ENCODE peak calls at places on chromosome 3, in seven cellular contexts. One of them, this sample, is unnamed.

GRCh38 chr3:186283651-186284445 is 78.2 kb downstream of the DGKG start:
- DNase-seq in heart left ventricle: no peak
- DNase-seq in gastrocnemius medialis: no peak
- DNase-seq in A549: no peak
- DNase-seq in brain microvascular endothelial cell: peak; percentile 88
- DNase-seq in PC-3: peak; percentile 80
- DNase-seq in fibroblast of pulmonary artery: peak; percentile 25
- DNase-seq in this sample: no peak

GRCh38 chr3:65534825-65535224 is 503.9 kb downstream of the MAGI1 start:
- DNase-seq in heart left ventricle: no peak
- DNase-seq in gastrocnemius medialis: no peak
- DNase-seq in A549: no peak
- DNase-seq in brain microvascular endothelial cell: no peak
- DNase-seq in PC-3: no peak
- DNase-seq in fibroblast of pulmonary artery: no peak
- DNase-seq in this sample: no peak

GRCh38 chr3:179081885-179082284 is 10.3 kb upstream of the ZMAT3 start:
- DNase-seq in heart left ventricle: no peak
- DNase-seq in gastrocnemius medialis: no peak
- DNase-seq in A549: no peak
- DNase-seq in brain microvascular endothelial cell: no peak
- DNase-seq in PC-3: no peak
- DNase-seq in fibroblast of pulmonary artery: no peak
- DNase-seq in this sample: no peak

GRCh38 chr3:146682176-146682575 is 77.0 kb upstream of the PLSCR5 start:
- DNase-seq in heart left ventricle: no peak
- DNase-seq in gastrocnemius medialis: no peak
- DNase-seq in A549: no peak
- DNase-seq in brain microvascular endothelial cell: peak; percentile 20
- DNase-seq in PC-3: peak; percentile 56
- DNase-seq in fibroblast of pulmonary artery: peak; percentile 3
- DNase-seq in this sample: no peak

GRCh38 chr3:124396397-124396796 is 333.9 kb upstream of the UMPS start:
- DNase-seq in heart left ventricle: no peak
- DNase-seq in gastrocnemius medialis: no peak
- DNase-seq in A549: no peak
- DNase-seq in brain microvascular endothelial cell: no peak
- DNase-seq in PC-3: peak; percentile 26
- DNase-seq in fibroblast of pulmonary artery: no peak
- DNase-seq in this sample: no peak

GRCh38 chr3:39082652-39083313 is 24.6 kb downstream of the GORASP1 start:
- DNase-seq in heart left ventricle: no peak
- DNase-seq in gastrocnemius medialis: no peak
- DNase-seq in A549: no peak
- DNase-seq in brain microvascular endothelial cell: no peak
- DNase-seq in PC-3: no peak
- DNase-seq in fibroblast of pulmonary artery: no peak
- DNase-seq in this sample: no peak

GRCh38 chr3:114011059-114011797 is 45.1 kb downstream of the CCDC191 start:
- DNase-seq in heart left ventricle: no peak
- DNase-seq in gastrocnemius medialis: no peak
- DNase-seq in A549: no peak
- DNase-seq in brain microvascular endothelial cell: no peak
- DNase-seq in PC-3: no peak
- DNase-seq in fibroblast of pulmonary artery: no peak
- DNase-seq in this sample: no peak

GRCh38 chr3:15347104-15347736 is 14.8 kb upstream of the SH3BP5 start:
- DNase-seq in heart left ventricle: no peak
- DNase-seq in gastrocnemius medialis: no peak
- DNase-seq in A549: no peak
- DNase-seq in brain microvascular endothelial cell: no peak
- DNase-seq in PC-3: no peak
- DNase-seq in fibroblast of pulmonary artery: no peak
- DNase-seq in this sample: no peak

GRCh38 chr3:62876064-62876463 is 848 bp upstream of the CADPS start:
- DNase-seq in heart left ventricle: peak; percentile 16
- DNase-seq in gastrocnemius medialis: no peak
- DNase-seq in A549: peak; percentile 1
- DNase-seq in brain microvascular endothelial cell: peak; percentile 42
- DNase-seq in PC-3: peak; percentile 21
- DNase-seq in fibroblast of pulmonary artery: peak; percentile 60
- DNase-seq in this sample: no peak

GRCh38 chr3:158455406-158455805 is 115.6 kb upstream of the MLF1 start:
- DNase-seq in heart left ventricle: no peak
- DNase-seq in gastrocnemius medialis: no peak
- DNase-seq in A549: no peak
- DNase-seq in brain microvascular endothelial cell: no peak
- DNase-seq in PC-3: no peak
- DNase-seq in fibroblast of pulmonary artery: no peak
- DNase-seq in this sample: no peak

GRCh38 chr3:149042766-149043386 is 43.5 kb downstream of the HLTF start:
- DNase-seq in heart left ventricle: no peak
- DNase-seq in gastrocnemius medialis: no peak
- DNase-seq in A549: no peak
- DNase-seq in brain microvascular endothelial cell: no peak
- DNase-seq in PC-3: peak; percentile 80
- DNase-seq in fibroblast of pulmonary artery: peak; percentile 61
- DNase-seq in this sample: peak; percentile 27

GRCh38 chr3:94195381-94195780 is 132.5 kb downstream of the NSUN3 start:
- DNase-seq in heart left ventricle: no peak
- DNase-seq in gastrocnemius medialis: no peak
- DNase-seq in A549: no peak
- DNase-seq in brain microvascular endothelial cell: no peak
- DNase-seq in PC-3: no peak
- DNase-seq in fibroblast of pulmonary artery: no peak
- DNase-seq in this sample: no peak

GRCh38 chr3:125965505-125965904 is 3.5 kb upstream of the ROPN1B start:
- DNase-seq in heart left ventricle: no peak
- DNase-seq in gastrocnemius medialis: no peak
- DNase-seq in A549: no peak
- DNase-seq in brain microvascular endothelial cell: no peak
- DNase-seq in PC-3: no peak
- DNase-seq in fibroblast of pulmonary artery: no peak
- DNase-seq in this sample: no peak

GRCh38 chr3:148923592-148923991 is 58.5 kb downstream of the CPA3 start:
- DNase-seq in heart left ventricle: no peak
- DNase-seq in gastrocnemius medialis: no peak
- DNase-seq in A549: no peak
- DNase-seq in brain microvascular endothelial cell: no peak
- DNase-seq in PC-3: no peak
- DNase-seq in fibroblast of pulmonary artery: no peak
- DNase-seq in this sample: no peak

GRCh38 chr3:69082805-69083204 is 1.9 kb upstream of the ARL6IP5 start:
- DNase-seq in heart left ventricle: no peak
- DNase-seq in gastrocnemius medialis: no peak
- DNase-seq in A549: peak; percentile 43
- DNase-seq in brain microvascular endothelial cell: peak; percentile 85
- DNase-seq in PC-3: no peak
- DNase-seq in fibroblast of pulmonary artery: peak; percentile 68
- DNase-seq in this sample: peak; percentile 83

GRCh38 chr3:48795997-48796732 is 51.5 kb downstream of the PRKAR2A start:
- DNase-seq in heart left ventricle: no peak
- DNase-seq in gastrocnemius medialis: no peak
- DNase-seq in A549: no peak
- DNase-seq in brain microvascular endothelial cell: no peak
- DNase-seq in PC-3: no peak
- DNase-seq in fibroblast of pulmonary artery: no peak
- DNase-seq in this sample: no peak

GRCh38 chr3:185701891-185702563 is 115.9 kb downstream of the SENP2 start:
- DNase-seq in heart left ventricle: no peak
- DNase-seq in gastrocnemius medialis: no peak
- DNase-seq in A549: no peak
- DNase-seq in brain microvascular endothelial cell: no peak
- DNase-seq in PC-3: no peak
- DNase-seq in fibroblast of pulmonary artery: no peak
- DNase-seq in this sample: no peak

GRCh38 chr3:186303985-186304384 is 58.0 kb downstream of the DGKG start:
- DNase-seq in heart left ventricle: no peak
- DNase-seq in gastrocnemius medialis: no peak
- DNase-seq in A549: no peak
- DNase-seq in brain microvascular endothelial cell: no peak
- DNase-seq in PC-3: no peak
- DNase-seq in fibroblast of pulmonary artery: no peak
- DNase-seq in this sample: no peak

GRCh38 chr3:178754852-178755510 is 218.7 kb downstream of the KCNMB2 start:
- DNase-seq in heart left ventricle: no peak
- DNase-seq in gastrocnemius medialis: no peak
- DNase-seq in A549: no peak
- DNase-seq in brain microvascular endothelial cell: no peak
- DNase-seq in PC-3: no peak
- DNase-seq in fibroblast of pulmonary artery: no peak
- DNase-seq in this sample: no peak

GRCh38 chr3:44478055-44478468 is 592 bp upstream of the ZNF445 start:
- DNase-seq in heart left ventricle: no peak
- DNase-seq in gastrocnemius medialis: no peak
- DNase-seq in A549: no peak
- DNase-seq in brain microvascular endothelial cell: no peak
- DNase-seq in PC-3: no peak
- DNase-seq in fibroblast of pulmonary artery: no peak
- DNase-seq in this sample: no peak
- H3K4me3 ChIP-seq in heart left ventricle: peak overlapping the region; percentile 82
- H3K4me3 ChIP-seq in gastrocnemius medialis: peak overlapping the region; percentile 66
- H3K4me3 ChIP-seq in A549: peak overlapping the region; percentile 70
- H3K4me3 ChIP-seq in brain microvascular endothelial cell: peak overlapping the region; percentile 67
- H3K4me3 ChIP-seq in PC-3: peak overlapping the region; percentile 83
- H3K4me3 ChIP-seq in fibroblast of pulmonary artery: peak overlapping the region; percentile 71
- H3K4me3 ChIP-seq in this sample: peak overlapping the region; percentile 59

DNA sequence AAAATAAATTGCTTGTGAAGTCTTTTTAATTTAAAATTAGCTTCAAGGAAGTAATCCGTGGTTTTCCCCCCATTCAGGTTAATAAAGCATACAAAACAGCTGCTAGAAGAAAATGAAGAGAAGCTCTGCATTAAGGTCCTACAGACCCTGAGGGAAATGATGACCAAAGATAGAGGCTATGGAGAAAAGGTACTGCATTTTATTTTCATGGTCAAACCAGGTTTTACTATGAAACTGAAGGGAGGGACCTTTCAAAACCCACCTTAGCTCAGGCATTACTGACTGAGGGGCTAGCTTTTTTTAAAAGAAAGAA is 218.5 kb downstream of the ITPR1 start:
- DNase-seq in heart left ventricle: no peak
- DNase-seq in gastrocnemius medialis: no peak
- DNase-seq in A549: no peak
- DNase-seq in brain microvascular endothelial cell: no peak
- DNase-seq in PC-3: no peak
- DNase-seq in fibroblast of pulmonary artery: no peak
- DNase-seq in this sample: no peak
- TF ChIP-seq CTCF in heart left ventricle: no peak
- TF ChIP-seq CTCF in gastrocnemius medialis: no peak
- TF ChIP-seq CTCF in A549: peak; percentile 32
- TF ChIP-seq CTCF in brain microvascular endothelial cell: no peak
- TF ChIP-seq CTCF in PC-3: no peak
- TF ChIP-seq CTCF in fibroblast of pulmonary artery: no peak
- TF ChIP-seq CTCF in this sample: no peak

DNA sequence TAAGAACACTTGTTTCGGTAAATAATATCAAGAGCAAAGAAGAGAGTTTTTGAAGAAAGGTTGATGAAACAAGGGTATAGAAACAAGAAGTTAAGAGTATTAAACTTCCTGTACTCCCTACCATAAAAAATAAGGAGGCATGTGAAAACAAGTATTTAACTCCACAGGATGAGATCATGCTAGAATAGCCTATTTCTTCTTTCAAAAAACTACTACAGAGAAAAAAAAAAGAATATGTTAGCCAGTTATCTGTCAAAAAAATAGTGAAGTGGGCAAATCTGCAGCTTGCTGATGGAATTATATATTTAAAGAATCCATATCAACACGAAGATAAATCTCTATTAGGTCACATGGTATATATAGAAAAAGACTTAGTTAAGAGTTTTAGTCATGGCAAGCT is 33.4 kb downstream of the SETD2 start:
- DNase-seq in heart left ventricle: no peak
- DNase-seq in gastrocnemius medialis: no peak
- DNase-seq in A549: no peak
- DNase-seq in brain microvascular endothelial cell: no peak
- DNase-seq in PC-3: no peak
- DNase-seq in fibroblast of pulmonary artery: no peak
- DNase-seq in this sample: no peak
- H3K4me3 ChIP-seq in heart left ventricle: no peak overlapping the region
- H3K4me3 ChIP-seq in gastrocnemius medialis: no peak overlapping the region
- H3K4me3 ChIP-seq in A549: no peak overlapping the region
- H3K4me3 ChIP-seq in brain microvascular endothelial cell: no peak overlapping the region
- H3K4me3 ChIP-seq in PC-3: no peak overlapping the region
- H3K4me3 ChIP-seq in fibroblast of pulmonary artery: no peak overlapping the region
- H3K4me3 ChIP-seq in this sample: no peak overlapping the region

DNA sequence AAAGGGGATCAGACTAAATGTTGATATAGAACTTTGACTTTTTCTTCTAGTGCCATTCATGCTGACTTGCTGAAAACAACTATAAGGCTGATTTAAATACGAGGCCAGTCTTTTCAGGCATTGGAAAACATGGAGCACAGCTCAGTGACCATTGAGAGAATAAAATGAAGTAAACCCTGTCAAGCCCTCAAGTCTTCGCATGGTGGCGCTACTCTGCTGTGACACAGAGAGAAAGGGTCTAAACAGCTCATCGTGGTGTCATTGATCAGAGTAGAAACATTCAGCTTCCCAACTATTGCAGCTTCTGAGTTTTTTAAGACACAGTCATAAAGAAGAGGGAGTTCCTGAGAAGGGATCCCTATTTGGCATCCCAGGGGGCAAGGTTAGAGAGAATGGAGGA is 716.2 kb downstream of the DIPK2A start:
- DNase-seq in heart left ventricle: no peak
- DNase-seq in gastrocnemius medialis: no peak
- DNase-seq in A549: peak; percentile 18
- DNase-seq in brain microvascular endothelial cell: no peak
- DNase-seq in PC-3: no peak
- DNase-seq in fibroblast of pulmonary artery: peak; percentile 3
- DNase-seq in this sample: no peak
- TF ChIP-seq CTCF in heart left ventricle: no peak
- TF ChIP-seq CTCF in gastrocnemius medialis: no peak
- TF ChIP-seq CTCF in A549: no peak
- TF ChIP-seq CTCF in brain microvascular endothelial cell: peak; percentile 9
- TF ChIP-seq CTCF in PC-3: peak; percentile 35
- TF ChIP-seq CTCF in fibroblast of pulmonary artery: no peak
- TF ChIP-seq CTCF in this sample: peak; percentile 38

DNA sequence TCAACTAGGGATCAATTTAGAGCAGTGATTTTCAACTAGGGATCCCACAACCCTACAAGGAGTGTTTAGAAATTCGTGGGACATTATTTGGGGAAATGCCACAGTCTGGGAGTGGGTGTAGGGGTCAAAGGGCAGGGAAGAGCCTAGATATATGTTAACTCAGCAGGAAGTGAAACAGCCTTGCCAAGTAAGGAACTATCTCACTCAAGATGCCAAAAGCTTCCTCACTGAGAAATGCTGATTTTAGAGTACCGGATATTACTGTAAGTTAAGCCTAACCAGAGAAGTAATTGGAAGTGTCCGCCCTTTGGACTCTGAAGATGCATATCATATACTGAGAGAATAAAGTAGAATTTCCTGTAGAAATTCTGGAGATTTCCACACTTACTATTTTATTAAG is 158.6 kb downstream of the BBX start:
- DNase-seq in heart left ventricle: no peak
- DNase-seq in gastrocnemius medialis: no peak
- DNase-seq in A549: no peak
- DNase-seq in brain microvascular endothelial cell: no peak
- DNase-seq in PC-3: no peak
- DNase-seq in fibroblast of pulmonary artery: no peak
- DNase-seq in this sample: no peak
- H3K4me3 ChIP-seq in heart left ventricle: no peak overlapping the region
- H3K4me3 ChIP-seq in gastrocnemius medialis: no peak overlapping the region
- H3K4me3 ChIP-seq in A549: no peak overlapping the region
- H3K4me3 ChIP-seq in brain microvascular endothelial cell: no peak overlapping the region
- H3K4me3 ChIP-seq in PC-3: no peak overlapping the region
- H3K4me3 ChIP-seq in fibroblast of pulmonary artery: no peak overlapping the region
- H3K4me3 ChIP-seq in this sample: no peak overlapping the region

GRCh38 chr3:53604232-53604631 is 109.8 kb downstream of the CACNA1D start:
- DNase-seq in heart left ventricle: no peak
- DNase-seq in gastrocnemius medialis: no peak
- DNase-seq in A549: no peak
- DNase-seq in brain microvascular endothelial cell: no peak
- DNase-seq in PC-3: no peak
- DNase-seq in fibroblast of pulmonary artery: no peak
- DNase-seq in this sample: no peak
- TF ChIP-seq CTCF in heart left ventricle: no peak
- TF ChIP-seq CTCF in gastrocnemius medialis: no peak
- TF ChIP-seq CTCF in A549: no peak
- TF ChIP-seq CTCF in brain microvascular endothelial cell: no peak
- TF ChIP-seq CTCF in PC-3: no peak
- TF ChIP-seq CTCF in fibroblast of pulmonary artery: no peak
- TF ChIP-seq CTCF in this sample: no peak